ENCODE peak calls at places on chromosomes 11 and 22, in ten cellular contexts. Z is upper lobe of left lung, Y is HCT116, T is SK-N-SH, O is GM12878, H is HL-60, E is transverse colon, G is spleen, M is sigmoid colon, S is H1. P is an unnamed sample.

GRCh38 chr11:110335358-110335757 is 38.9 kb upstream of the RDX start:
- DNase-seq in Z (no peak), E (no peak), M (no peak), T (no peak), O (no peak), G (no peak), Y (no peak), H (no peak), S (no peak), P (no peak)

GRCh38 chr11:15473954-15474837 is 359.5 kb downstream of the INSC start:
- DNase-seq in S (no peak), E (no peak), H (no peak), Z (no peak), O (no peak), Y (no peak), M (no peak), T (no peak), G (no peak), P (no peak)

GRCh38 chr11:7668911-7669310 is 4.4 kb downstream of the CYB5R2 start:
- DNase-seq in Y (no peak), G (no peak), H (no peak), M (no peak), T (no peak), Z (no peak), E (no peak), S (no peak), O (no peak), P (no peak)

GRCh38 chr11:35635933-35636332 is 17.7 kb downstream of the FJX1 start:
- DNase-seq in S (no peak), T (no peak), G (no peak), O (no peak), Z (no peak), M (no peak), H (no peak), E (no peak), Y (no peak), P (no peak)

GRCh38 chr22:36026741-36027140 is 1.9 kb downstream of the RBFOX2 start:
- DNase-seq in Y (no peak), E (no peak), O (no peak), S (no peak), H (no peak), Z (no peak), M (no peak), G (no peak), T (no peak), P (no peak)

GRCh38 chr22:26852176-26852575 is 194.8 kb downstream of the MIAT start:
- DNase-seq in G (no peak), S (peak), O (no peak), M (peak), T (no peak), H (no peak), E (no peak), Y (no peak), Z (no peak), P (no peak)

GRCh38 chr11:58006940-58007339 is 16.7 kb upstream of the OR9Q1 start:
- DNase-seq in O (no peak), E (no peak), S (no peak), G (no peak), H (no peak), M (no peak), Z (no peak), T (no peak), Y (no peak), P (no peak)

GRCh38 chr11:107785401-107785800 is 73.2 kb downstream of the SLC35F2 start:
- DNase-seq in M (no peak), E (no peak), O (no peak), Z (no peak), S (peak), Y (no peak), G (no peak), H (no peak), T (no peak), P (no peak)

GRCh38 chr11:103257360-103257759 is 148.1 kb downstream of the DYNC2H1 start:
- DNase-seq in O (no peak), E (no peak), Y (peak), T (peak), H (no peak), S (no peak), G (no peak), M (no peak), Z (no peak), P (no peak)

GRCh38 chr11:62611705-62612365 is 740 bp downstream of the EML3 start:
- DNase-seq in H (peak), O (no peak), M (peak), S (peak), Y (no peak), G (peak), Z (peak), T (peak), E (peak), P (no peak)

GRCh38 chr11:79371152-79371551 is 69.7 kb downstream of the TENM4 start:
- DNase-seq in E (no peak), S (no peak), O (no peak), H (no peak), Z (no peak), T (no peak), G (no peak), M (no peak), Y (no peak), P (no peak)

GRCh38 chr11:13680501-13681264 is 12.2 kb downstream of the FAR1 start:
- DNase-seq in M (no peak), Y (no peak), S (no peak), O (no peak), T (no peak), Z (no peak), E (no peak), G (no peak), H (peak), P (no peak)

GRCh38 chr11:24233041-24233440 is 263.8 kb upstream of the LUZP2 start:
- DNase-seq in S (no peak), G (no peak), T (no peak), H (no peak), E (no peak), O (no peak), Z (no peak), M (no peak), Y (no peak), P (no peak)

GRCh38 chr22:48957311-48957986 is 870.2 kb downstream of the BRD1 start:
- DNase-seq in Y (no peak), S (no peak), T (no peak), M (no peak), H (no peak), E (peak), G (peak), O (no peak), Z (peak), P (no peak)

GRCh38 chr11:131913267-131913666 is 542.9 kb downstream of the NTM start:
- DNase-seq in Z (no peak), T (no peak), S (no peak), O (no peak), E (no peak), M (no peak), Y (no peak), H (no peak), G (no peak), P (no peak)

GRCh38 chr11:126146454-126147192 is 64.8 kb downstream of the RPUSD4 start:
- DNase-seq in H (no peak), T (no peak), G (peak), O (no peak), Y (no peak), Z (peak), E (no peak), S (no peak), M (no peak), P (no peak)

GRCh38 chr11:107859459-107860239 is 1.1 kb upstream of the SLC35F2 start:
- DNase-seq in T (peak), O (peak), Y (peak), M (peak), E (peak), S (peak), G (peak), Z (peak), H (no peak), P (no peak)

GRCh38 chr22:32237021-32237420 is 18.1 kb downstream of the SLC5A4 start:
- DNase-seq in G (no peak), Y (no peak), O (no peak), T (no peak), Z (no peak), E (no peak), M (no peak), S (no peak), H (no peak), P (no peak)

GRCh38 chr22:49400866-49401598 is 426.6 kb downstream of the BRD1 start:
- DNase-seq in E (no peak), T (no peak), G (peak), S (no peak), Z (no peak), H (no peak), O (no peak), Y (no peak), M (peak), P (no peak)

GRCh38 chr11:122430490-122430889 is 225.0 kb upstream of the UBASH3B start:
- DNase-seq in Z (no peak), O (no peak), E (no peak), G (no peak), M (no peak), Y (no peak), T (no peak), S (no peak), H (no peak), P (no peak)

GRCh38 chr11:70481625-70482528 is 83.5 kb downstream of the CTTN start:
- DNase-seq in M (no peak), E (peak), O (no peak), H (no peak), Z (no peak), Y (peak), S (no peak), T (no peak), G (no peak), P (no peak)

GRCh38 chr11:5626191-5626590 is 1.4 kb downstream of the TRIM34 start:
- DNase-seq in O (no peak), H (no peak), M (no peak), G (no peak), Z (no peak), Y (no peak), T (no peak), S (no peak), E (no peak), P (no peak)

GRCh38 chr11:35146074-35146521 is 7.1 kb downstream of the CD44 start:
- DNase-seq in H (no peak), G (no peak), M (no peak), T (no peak), E (peak), O (peak), Z (no peak), S (no peak), Y (no peak), P (no peak)

GRCh38 chr22:28817919-28818859 is 17.8 kb upstream of the XBP1 start:
- DNase-seq in G (peak), H (no peak), Z (no peak), O (no peak), E (peak), T (peak), M (peak), Y (no peak), S (no peak), P (no peak)

GRCh38 chr22:41582694-41583093 is 6.9 kb downstream of the PMM1 start:
- DNase-seq in S (no peak), Z (no peak), E (no peak), O (no peak), T (no peak), H (no peak), M (no peak), G (no peak), Y (no peak), P (no peak)

GRCh38 chr22:17119481-17120202 is 1.5 kb downstream of the TMEM121B start:
- DNase-seq in M (no peak), O (no peak), E (peak), T (peak), H (no peak), Y (no peak), Z (peak), G (peak), S (peak), P (no peak)

GRCh38 chr22:31212783-31213626 is 907 bp downstream of the LIMK2 start:
- DNase-seq in H (no peak), E (no peak), S (peak), T (peak), M (no peak), Z (no peak), O (no peak), Y (no peak), G (peak), P (no peak)

GRCh38 chr22:18085188-18085587 is 7.4 kb downstream of the PEX26 start:
- DNase-seq in Y (no peak), T (no peak), E (peak), S (no peak), M (no peak), G (no peak), O (no peak), H (no peak), Z (no peak), P (no peak)

GRCh38 chr22:35314161-35314942 is 14.7 kb downstream of the TOM1 start:
- DNase-seq in S (no peak), O (no peak), M (peak), H (no peak), E (peak), Y (no peak), T (no peak), Z (no peak), G (peak), P (no peak)

GRCh38 chr22:17791196-17791595 is 16.9 kb upstream of the BID start:
- DNase-seq in T (no peak), G (no peak), H (no peak), M (no peak), Y (no peak), O (no peak), E (no peak), S (no peak), Z (peak), P (no peak)

GRCh38 chr11:129733981-129734380 is 81.7 kb upstream of the TMEM45B start:
- DNase-seq in S (no peak), O (no peak), Y (no peak), H (no peak), M (no peak), G (no peak), Z (no peak), T (no peak), E (no peak), P (no peak)

GRCh38 chr22:43142881-43143562 is at the start of gene MCAT:
- DNase-seq in H (peak), T (peak), O (peak), Y (no peak), M (peak), G (peak), Z (peak), S (peak), E (peak), P (no peak)
- TF ChIP-seq POLR2AphosphoS5 in H (peak), T (no peak), O (peak), Y (peak), M (peak), G (peak), Z (peak), S (no peak), E (peak), P (peak)

GRCh38 chr11:74318241-74318932 is 6.9 kb upstream of the P4HA3 start:
- DNase-seq in O (no peak), E (no peak), S (no peak), H (no peak), T (no peak), M (no peak), Z (no peak), G (no peak), Y (no peak), P (no peak)

GRCh38 chr11:74316772-74317505 is 5.5 kb upstream of the P4HA3 start:
- DNase-seq in Y (no peak), G (no peak), T (no peak), Z (no peak), H (no peak), M (no peak), E (no peak), O (no peak), S (no peak), P (no peak)

GRCh38 chr11:74320538-74320937 is 9.1 kb upstream of the P4HA3 start:
- DNase-seq in E (no peak), O (no peak), T (no peak), S (no peak), H (no peak), G (no peak), M (no peak), Z (no peak), Y (no peak), P (no peak)

GRCh38 chr11:74321487-74322188 is 10.2 kb upstream of the P4HA3 start:
- DNase-seq in O (no peak), M (no peak), G (no peak), H (no peak), S (peak), T (peak), Z (no peak), E (no peak), Y (no peak), P (no peak)

DNA sequence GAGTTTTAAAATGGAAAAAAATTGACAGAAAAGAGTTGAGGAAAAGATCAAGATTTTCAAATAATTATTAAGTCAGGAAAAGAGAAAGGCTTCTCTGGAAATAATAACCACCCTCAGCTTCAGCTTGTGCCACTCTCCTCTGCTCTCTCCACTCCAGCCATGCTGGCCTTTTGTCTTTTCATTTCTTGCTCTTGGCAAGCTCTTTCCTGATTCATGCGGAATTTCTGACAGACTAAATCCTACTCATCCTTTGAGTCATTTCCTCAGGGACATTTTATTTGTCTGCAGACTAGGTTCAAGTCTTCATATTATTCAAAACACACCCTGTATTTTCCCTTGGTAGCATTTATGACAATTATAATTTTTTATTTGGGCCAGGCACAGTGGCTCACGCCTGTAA is 7.7 kb upstream of the P4HA3 start:
- DNase-seq in H (no peak), O (no peak), M (no peak), Y (no peak), Z (no peak), E (no peak), T (no peak), G (no peak), S (no peak), P (no peak)
- TF ChIP-seq POLR2AphosphoS5 in H (no peak), O (no peak), M (no peak), Y (no peak), Z (no peak), E (no peak), T (peak), G (no peak), S (no peak), P (no peak)

GRCh38 chr11:1693327-1694063 is 3.5 kb upstream of the KRTAP5-6 start:
- DNase-seq in Z (peak), Y (peak), H (peak), T (peak), G (peak), S (peak), E (peak), O (no peak), M (peak), P (no peak)
- TF ChIP-seq POLR2AphosphoS5 in Z (no peak), Y (peak), H (no peak), T (no peak), G (peak), S (no peak), E (no peak), O (no peak), M (no peak), P (no peak)

GRCh38 chr11:10933455-10934292 is 75.8 kb upstream of the ZBED5 start:
- DNase-seq in O (peak), Z (peak), G (peak), M (peak), T (peak), Y (peak), E (peak), H (no peak), S (peak), P (peak)
- TF ChIP-seq POLR2AphosphoS5 in O (no peak), Z (no peak), G (peak), M (peak), T (no peak), Y (peak), E (peak), H (no peak), S (no peak), P (peak)

GRCh38 chr11:64874308-64874707 is 4.1 kb downstream of the EHD1 start:
- DNase-seq in Z (no peak), H (no peak), G (peak), S (no peak), O (no peak), Y (no peak), M (no peak), T (no peak), E (peak), P (no peak)

GRCh38 chr11:64874841-64875240 is 3.6 kb downstream of the EHD1 start:
- DNase-seq in O (no peak), S (no peak), M (no peak), G (peak), T (no peak), H (no peak), Z (no peak), Y (no peak), E (no peak), P (no peak)

GRCh38 chr11:64876835-64877341 is 1.5 kb downstream of the EHD1 start:
- DNase-seq in H (no peak), Y (no peak), T (no peak), O (no peak), G (peak), E (peak), Z (peak), S (no peak), M (no peak), P (no peak)

GRCh38 chr11:64876226-64876750 is 2.1 kb downstream of the EHD1 start:
- DNase-seq in H (no peak), S (no peak), M (no peak), Y (no peak), O (no peak), Z (no peak), T (no peak), E (no peak), G (peak), P (no peak)

DNA sequence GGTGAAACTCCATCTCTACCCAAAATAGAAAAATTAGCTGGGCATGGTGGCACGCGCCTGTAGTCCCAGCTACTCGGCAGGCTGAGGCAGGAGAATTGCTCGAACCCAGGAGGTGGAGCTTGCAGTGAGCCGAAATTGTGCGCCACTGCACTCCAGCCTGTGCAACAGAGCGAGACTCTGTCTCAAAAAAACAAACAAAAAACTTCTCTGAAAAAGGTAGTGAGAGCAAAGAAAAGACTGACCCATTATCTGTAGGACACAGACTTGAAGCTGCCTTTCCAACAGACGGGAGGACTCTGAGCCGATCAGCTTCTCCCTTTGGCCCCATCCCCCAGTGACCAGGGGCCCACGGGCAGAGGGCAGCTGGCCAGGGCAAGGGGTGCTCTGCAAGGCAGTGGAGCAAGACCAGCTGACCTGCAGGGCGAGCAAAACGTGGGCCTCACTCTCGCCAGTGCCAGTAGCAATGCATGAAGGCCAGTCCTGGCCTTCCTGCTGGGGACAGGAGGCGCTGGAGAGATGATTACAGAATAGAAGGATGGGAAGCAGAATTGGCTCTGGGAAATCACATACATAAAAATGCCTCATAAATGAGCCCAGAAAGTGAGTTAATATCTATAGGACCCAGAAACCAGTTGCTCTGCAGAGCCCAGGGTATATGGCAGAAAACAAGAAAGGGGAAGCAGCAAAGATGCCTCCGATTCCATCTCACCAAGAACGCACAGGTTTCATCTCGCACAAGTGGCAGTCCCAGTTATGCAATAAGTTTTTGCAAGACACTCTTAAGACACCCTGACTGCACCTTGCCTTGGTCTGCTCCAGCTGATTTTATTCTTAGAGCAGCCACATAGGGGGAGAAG is 2.8 kb downstream of the EHD1 start:
- DNase-seq in S (no peak), O (no peak), M (no peak), G (peak), E (no peak), H (peak), Z (peak), T (no peak), Y (no peak), P (no peak)
- TF ChIP-seq POLR2AphosphoS5 in S (no peak), O (peak), M (peak), G (peak), E (no peak), H (peak), Z (peak), T (no peak), Y (no peak), P (no peak)

GRCh38 chr11:65851811-65852507 is 6.0 kb downstream of the CFL1 start:
- DNase-seq in Z (no peak), H (no peak), M (peak), T (peak), G (no peak), O (no peak), E (no peak), S (no peak), Y (no peak), P (no peak)
- TF ChIP-seq POLR2AphosphoS5 in Z (no peak), H (no peak), M (no peak), T (peak), G (peak), O (peak), E (no peak), S (peak), Y (no peak), P (no peak)

DNA sequence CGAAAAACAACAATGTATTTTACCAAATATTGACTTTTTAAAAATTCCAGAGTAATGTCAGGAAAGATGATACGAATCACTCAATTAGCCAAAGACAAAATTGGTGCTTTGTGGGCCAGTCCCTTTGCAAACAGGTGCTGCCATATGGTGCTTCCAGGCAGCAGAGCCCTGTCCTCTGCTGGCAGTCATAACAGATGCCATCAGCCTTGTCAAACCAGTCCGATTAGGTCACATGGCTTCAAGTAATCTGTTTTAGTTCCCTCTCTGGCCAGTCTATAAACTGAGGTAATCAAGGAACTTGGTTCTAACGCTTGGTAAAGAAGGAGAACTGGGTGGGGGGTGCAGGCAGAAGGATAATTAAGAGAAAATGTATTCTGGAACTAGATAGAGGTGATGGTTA is 49.1 kb upstream of the CAPRIN1 start:
- DNase-seq in Z (no peak), G (no peak), M (no peak), E (peak), O (no peak), T (no peak), Y (no peak), S (no peak), H (no peak), P (no peak)
- TF ChIP-seq POLR2AphosphoS5 in Z (no peak), G (no peak), M (no peak), E (peak), O (no peak), T (no peak), Y (no peak), S (no peak), H (no peak), P (no peak)

P was measured in SK-N-MC.